ENCODE peak calls at places on chromosomes 5 and 9, in six cellular contexts. C, T, A, Q, K and P are unnamed samples.

GRCh38 chr9:81833563-81834345 is 94.5 kb upstream of the SPATA31D4 start:
- DNase-seq in A (no peak), C (no peak), T (no peak), K (no peak), Q (no peak), P (peak)

GRCh38 chr5:138574744-138575193 is 432 bp downstream of the HSPA9 start:
- DNase-seq in K (peak), C (no peak), Q (no peak), A (no peak), T (no peak), P (no peak)

GRCh38 chr9:130635306-130635705 is 29.1 kb upstream of the PRDM12 start:
- DNase-seq in A (no peak), C (no peak), T (no peak), Q (no peak), K (no peak), P (no peak)

GRCh38 chr9:133713211-133713959 is 24.8 kb downstream of the SARDH start:
- DNase-seq in C (no peak), T (no peak), A (no peak), Q (no peak), K (peak), P (no peak)

GRCh38 chr5:154189819-154190651 is 498 bp upstream of the GALNT10 start:
- DNase-seq in T (no peak), K (peak), Q (peak), C (peak), A (peak), P (peak)

GRCh38 chr5:14174235-14174636 is 31.1 kb downstream of the TRIO start:
- DNase-seq in T (no peak), K (no peak), C (no peak), A (peak), Q (no peak), P (no peak)

GRCh38 chr5:143128412-143129071 is 274.9 kb downstream of the NR3C1 start:
- DNase-seq in C (no peak), Q (no peak), T (no peak), K (no peak), A (no peak), P (no peak)

GRCh38 chr5:158393457-158393856 is 534.5 kb upstream of the CLINT1 start:
- DNase-seq in C (no peak), Q (no peak), K (no peak), A (no peak), T (no peak), P (no peak)

GRCh38 chr5:112109331-112109993 is 309.6 kb downstream of the EPB41L4A start:
- DNase-seq in A (no peak), C (no peak), T (no peak), Q (peak), K (no peak), P (peak)

GRCh38 chr5:74866653-74867162 is 521 bp upstream of the FAM169A start:
- DNase-seq in T (no peak), Q (peak), C (no peak), K (peak), A (no peak), P (no peak)

GRCh38 chr5:39520232-39520572 is 95.4 kb upstream of the DAB2 start:
- DNase-seq in A (no peak), T (no peak), C (peak), K (peak), Q (peak), P (peak)

GRCh38 chr9:93577045-93577939 is 908 bp downstream of the PHF2 start:
- DNase-seq in C (no peak), K (peak), A (no peak), T (no peak), Q (peak), P (peak)

GRCh38 chr5:22968386-22968785 is 115.2 kb upstream of the CDH12 start:
- DNase-seq in T (no peak), A (no peak), K (no peak), C (no peak), Q (no peak), P (no peak)

GRCh38 chr9:116269250-116269649 is 115.7 kb downstream of the PAPPA start:
- DNase-seq in Q (peak), C (no peak), T (no peak), A (no peak), K (peak), P (no peak)

GRCh38 chr9:107707419-107707837 is 217.9 kb upstream of the KLF4 start:
- DNase-seq in C (peak), Q (peak), K (peak), T (no peak), A (no peak), P (peak)

GRCh38 chr5:174082286-174082685 is 36.8 kb downstream of the NSG2 start:
- DNase-seq in T (no peak), C (no peak), K (no peak), A (no peak), Q (peak), P (no peak)

GRCh38 chr9:135299651-135300345 is 179.8 kb upstream of the PPP1R26 start:
- DNase-seq in C (no peak), Q (no peak), T (no peak), A (no peak), K (no peak), P (no peak)

GRCh38 chr5:58674070-58674469 is 91.2 kb downstream of the RAB3C start:
- DNase-seq in Q (no peak), T (no peak), K (no peak), A (no peak), C (no peak), P (no peak)

GRCh38 chr5:8613078-8613685 is 744.2 kb downstream of the MTRR start:
- DNase-seq in K (no peak), A (no peak), T (no peak), Q (no peak), C (no peak), P (no peak)

GRCh38 chr9:36903541-36904435 is 130.3 kb downstream of the PAX5 start:
- DNase-seq in C (peak), T (no peak), Q (peak), K (peak), A (peak), P (no peak)

GRCh38 chr9:42396318-42396717 is 212.9 kb downstream of the SPATA31A6 start:
- DNase-seq in C (no peak), A (no peak), T (no peak), K (no peak), Q (no peak), P (no peak)